ENCODE peak calls at places on chromosomes 4 and X, in seven cellular contexts. One of them, this sample, is unnamed.
A peak's percentile ranks its signal among the peaks of the same experiment; 100 is the strongest.

GRCh38 chr4:84652478-84652877 is 69.6 kb downstream of the CDS1 start:
- DNase-seq in left ventricle myocardium inferior: no peak
- DNase-seq in iPS DF 19.7: no peak
- DNase-seq in NCI-H1092 treated with DMSO at 0.1 percent for 48 hours: no peak
- DNase-seq in RPMI8226: peak; percentile 20
- DNase-seq in NCI-H774: no peak
- DNase-seq in hepatocyte: no peak
- DNase-seq in this sample: no peak

GRCh38 chr4:184807261-184807660 is 18.5 kb downstream of the ACSL1 start:
- DNase-seq in iPS DF 19.7: no peak
- DNase-seq in RPMI8226: no peak
- DNase-seq in left ventricle myocardium inferior: no peak
- DNase-seq in NCI-H1092 treated with DMSO at 0.1 percent for 48 hours: peak; percentile 31
- DNase-seq in NCI-H774: no peak
- DNase-seq in hepatocyte: no peak
- DNase-seq in this sample: no peak

GRCh38 chr4:67751260-67751659 is 2.9 kb downstream of the GNRHR start:
- DNase-seq in NCI-H774: no peak
- DNase-seq in iPS DF 19.7: no peak
- DNase-seq in hepatocyte: no peak
- DNase-seq in RPMI8226: no peak
- DNase-seq in NCI-H1092 treated with DMSO at 0.1 percent for 48 hours: no peak
- DNase-seq in left ventricle myocardium inferior: no peak
- DNase-seq in this sample: no peak

GRCh38 chr4:5647351-5647750 is 61.0 kb downstream of the EVC2 start:
- DNase-seq in NCI-H1092 treated with DMSO at 0.1 percent for 48 hours: no peak
- DNase-seq in iPS DF 19.7: no peak
- DNase-seq in NCI-H774: no peak
- DNase-seq in hepatocyte: no peak
- DNase-seq in left ventricle myocardium inferior: no peak
- DNase-seq in RPMI8226: no peak
- DNase-seq in this sample: no peak

GRCh38 chr4:26576171-26576829 is 7.6 kb upstream of the TBC1D19 start:
- DNase-seq in hepatocyte: peak; percentile 39
- DNase-seq in NCI-H1092 treated with DMSO at 0.1 percent for 48 hours: no peak
- DNase-seq in NCI-H774: no peak
- DNase-seq in left ventricle myocardium inferior: peak; percentile 16
- DNase-seq in iPS DF 19.7: no peak
- DNase-seq in RPMI8226: no peak
- DNase-seq in this sample: no peak

GRCh38 chr4:13368262-13368661 is 115.9 kb downstream of the RAB28 start:
- DNase-seq in NCI-H774: no peak
- DNase-seq in left ventricle myocardium inferior: no peak
- DNase-seq in iPS DF 19.7: no peak
- DNase-seq in NCI-H1092 treated with DMSO at 0.1 percent for 48 hours: no peak
- DNase-seq in RPMI8226: no peak
- DNase-seq in hepatocyte: no peak
- DNase-seq in this sample: no peak

GRCh38 chr4:7323872-7324650 is 110.7 kb downstream of the PSAPL1 start:
- DNase-seq in left ventricle myocardium inferior: no peak
- DNase-seq in RPMI8226: peak; percentile 15
- DNase-seq in NCI-H774: peak; percentile 74
- DNase-seq in iPS DF 19.7: no peak
- DNase-seq in hepatocyte: no peak
- DNase-seq in NCI-H1092 treated with DMSO at 0.1 percent for 48 hours: peak; percentile 88
- DNase-seq in this sample: no peak

GRCh38 chr4:108649863-108650211 is 562 bp upstream of the OSTC start:
- DNase-seq in NCI-H1092 treated with DMSO at 0.1 percent for 48 hours: no peak
- DNase-seq in left ventricle myocardium inferior: no peak
- DNase-seq in iPS DF 19.7: no peak
- DNase-seq in RPMI8226: no peak
- DNase-seq in hepatocyte: no peak
- DNase-seq in NCI-H774: no peak
- DNase-seq in this sample: no peak

GRCh38 chr4:123939621-123940020 is 543.0 kb downstream of the SPRY1 start:
- DNase-seq in iPS DF 19.7: no peak
- DNase-seq in left ventricle myocardium inferior: no peak
- DNase-seq in hepatocyte: peak; percentile 16
- DNase-seq in RPMI8226: no peak
- DNase-seq in NCI-H774: no peak
- DNase-seq in NCI-H1092 treated with DMSO at 0.1 percent for 48 hours: no peak
- DNase-seq in this sample: no peak

GRCh38 chr4:10239982-10240654 is 123.5 kb upstream of the WDR1 start:
- DNase-seq in hepatocyte: no peak
- DNase-seq in left ventricle myocardium inferior: no peak
- DNase-seq in RPMI8226: no peak
- DNase-seq in NCI-H774: no peak
- DNase-seq in iPS DF 19.7: no peak
- DNase-seq in NCI-H1092 treated with DMSO at 0.1 percent for 48 hours: no peak
- DNase-seq in this sample: no peak

GRCh38 chr4:112896326-112896892 is 153.0 kb upstream of the ANK2 start:
- DNase-seq in left ventricle myocardium inferior: no peak
- DNase-seq in iPS DF 19.7: no peak
- DNase-seq in RPMI8226: no peak
- DNase-seq in NCI-H1092 treated with DMSO at 0.1 percent for 48 hours: no peak
- DNase-seq in hepatocyte: no peak
- DNase-seq in NCI-H774: no peak
- DNase-seq in this sample: no peak

GRCh38 chrX:18992829-18993228 is 8.9 kb upstream of the PHKA2 start:
- DNase-seq in NCI-H774: no peak
- DNase-seq in NCI-H1092 treated with DMSO at 0.1 percent for 48 hours: no peak
- DNase-seq in left ventricle myocardium inferior: no peak
- DNase-seq in iPS DF 19.7: no peak
- DNase-seq in RPMI8226: no peak
- DNase-seq in hepatocyte: peak; percentile 39
- DNase-seq in this sample: no peak

GRCh38 chr4:8167291-8167690 is 8.7 kb upstream of the ABLIM2 start:
- DNase-seq in RPMI8226: no peak
- DNase-seq in NCI-H774: no peak
- DNase-seq in left ventricle myocardium inferior: no peak
- DNase-seq in hepatocyte: no peak
- DNase-seq in NCI-H1092 treated with DMSO at 0.1 percent for 48 hours: no peak
- DNase-seq in iPS DF 19.7: no peak
- DNase-seq in this sample: no peak

GRCh38 chrX:138487866-138488265 is 223.7 kb downstream of the FGF13 start:
- DNase-seq in hepatocyte: no peak
- DNase-seq in NCI-H774: no peak
- DNase-seq in RPMI8226: no peak
- DNase-seq in left ventricle myocardium inferior: no peak
- DNase-seq in iPS DF 19.7: no peak
- DNase-seq in NCI-H1092 treated with DMSO at 0.1 percent for 48 hours: no peak
- DNase-seq in this sample: no peak

GRCh38 chrX:123818243-123818642 is 41.6 kb upstream of the XIAP start:
- DNase-seq in NCI-H774: no peak
- DNase-seq in hepatocyte: peak; percentile 35
- DNase-seq in left ventricle myocardium inferior: no peak
- DNase-seq in NCI-H1092 treated with DMSO at 0.1 percent for 48 hours: no peak
- DNase-seq in RPMI8226: no peak
- DNase-seq in iPS DF 19.7: no peak
- DNase-seq in this sample: no peak

GRCh38 chr4:158032733-158033415 is 140.0 kb downstream of the GASK1B start:
- DNase-seq in iPS DF 19.7: no peak
- DNase-seq in hepatocyte: no peak
- DNase-seq in NCI-H1092 treated with DMSO at 0.1 percent for 48 hours: no peak
- DNase-seq in left ventricle myocardium inferior: no peak
- DNase-seq in RPMI8226: no peak
- DNase-seq in NCI-H774: no peak
- DNase-seq in this sample: no peak

GRCh38 chr4:158161561-158162354 is 11.1 kb downstream of the GASK1B start:
- DNase-seq in NCI-H1092 treated with DMSO at 0.1 percent for 48 hours: no peak
- DNase-seq in iPS DF 19.7: no peak
- DNase-seq in hepatocyte: peak; percentile 71
- DNase-seq in NCI-H774: no peak
- DNase-seq in RPMI8226: no peak
- DNase-seq in left ventricle myocardium inferior: no peak
- DNase-seq in this sample: no peak

GRCh38 chr4:145887241-145887964 is 51.2 kb downstream of the ZNF827 start:
- DNase-seq in NCI-H774: no peak
- DNase-seq in hepatocyte: no peak
- DNase-seq in iPS DF 19.7: peak; percentile 50
- DNase-seq in NCI-H1092 treated with DMSO at 0.1 percent for 48 hours: no peak
- DNase-seq in RPMI8226: no peak
- DNase-seq in left ventricle myocardium inferior: no peak
- DNase-seq in this sample: peak; percentile 26

GRCh38 chrX:9824554-9824953 is 38.3 kb downstream of the SHROOM2 start:
- DNase-seq in RPMI8226: no peak
- DNase-seq in hepatocyte: no peak
- DNase-seq in left ventricle myocardium inferior: no peak
- DNase-seq in NCI-H1092 treated with DMSO at 0.1 percent for 48 hours: no peak
- DNase-seq in NCI-H774: no peak
- DNase-seq in iPS DF 19.7: no peak
- DNase-seq in this sample: no peak

GRCh38 chr4:21413807-21414370 is 534.7 kb downstream of the KCNIP4 start:
- DNase-seq in NCI-H1092 treated with DMSO at 0.1 percent for 48 hours: peak; percentile 35
- DNase-seq in RPMI8226: no peak
- DNase-seq in NCI-H774: peak; percentile 61
- DNase-seq in iPS DF 19.7: no peak
- DNase-seq in hepatocyte: no peak
- DNase-seq in left ventricle myocardium inferior: no peak
- DNase-seq in this sample: no peak

GRCh38 chr4:104524591-104524990 is 29.9 kb upstream of the CXXC4 start:
- DNase-seq in left ventricle myocardium inferior: no peak
- DNase-seq in NCI-H1092 treated with DMSO at 0.1 percent for 48 hours: no peak
- DNase-seq in NCI-H774: no peak
- DNase-seq in hepatocyte: no peak
- DNase-seq in iPS DF 19.7: no peak
- DNase-seq in RPMI8226: no peak
- DNase-seq in this sample: no peak

GRCh38 chr4:141375855-141376254 is 155.2 kb downstream of the ZNF330 start:
- DNase-seq in NCI-H774: peak; percentile 10
- DNase-seq in hepatocyte: peak; percentile 32
- DNase-seq in iPS DF 19.7: no peak
- DNase-seq in left ventricle myocardium inferior: no peak
- DNase-seq in RPMI8226: no peak
- DNase-seq in NCI-H1092 treated with DMSO at 0.1 percent for 48 hours: peak; percentile 6
- DNase-seq in this sample: no peak

GRCh38 chr4:12562016-12562415 is 922.1 kb downstream of the RAB28 start:
- DNase-seq in NCI-H1092 treated with DMSO at 0.1 percent for 48 hours: no peak
- DNase-seq in RPMI8226: no peak
- DNase-seq in iPS DF 19.7: no peak
- DNase-seq in NCI-H774: no peak
- DNase-seq in left ventricle myocardium inferior: no peak
- DNase-seq in hepatocyte: no peak
- DNase-seq in this sample: no peak

GRCh38 chrX:68915778-68916177 is 87.0 kb downstream of the EFNB1 start:
- DNase-seq in iPS DF 19.7: no peak
- DNase-seq in RPMI8226: no peak
- DNase-seq in hepatocyte: no peak
- DNase-seq in NCI-H774: no peak
- DNase-seq in left ventricle myocardium inferior: no peak
- DNase-seq in NCI-H1092 treated with DMSO at 0.1 percent for 48 hours: no peak
- DNase-seq in this sample: no peak

GRCh38 chr4:85078016-85078415 is 111.5 kb upstream of the WDFY3 start:
- DNase-seq in RPMI8226: no peak
- DNase-seq in NCI-H774: no peak
- DNase-seq in hepatocyte: no peak
- DNase-seq in left ventricle myocardium inferior: no peak
- DNase-seq in iPS DF 19.7: no peak
- DNase-seq in NCI-H1092 treated with DMSO at 0.1 percent for 48 hours: no peak
- DNase-seq in this sample: no peak

GRCh38 chr4:42371306-42372063 is 25.8 kb upstream of the SHISA3 start:
- DNase-seq in NCI-H774: no peak
- DNase-seq in NCI-H1092 treated with DMSO at 0.1 percent for 48 hours: peak; percentile 68
- DNase-seq in iPS DF 19.7: peak; percentile 7
- DNase-seq in hepatocyte: peak; percentile 57
- DNase-seq in left ventricle myocardium inferior: no peak
- DNase-seq in RPMI8226: peak; percentile 16
- DNase-seq in this sample: peak; percentile 63

GRCh38 chr4:139279723-139280620 is at the start of gene MGARP:
- DNase-seq in left ventricle myocardium inferior: peak; percentile 16
- DNase-seq in NCI-H774: no peak
- DNase-seq in RPMI8226: no peak
- DNase-seq in NCI-H1092 treated with DMSO at 0.1 percent for 48 hours: peak; percentile 16
- DNase-seq in iPS DF 19.7: no peak
- DNase-seq in hepatocyte: peak; percentile 28
- DNase-seq in this sample: no peak